ENCODE peak calls at places on chromosomes 3 and 15, in four cellular contexts. G, Z, X and M are unnamed samples.

GRCh38 chr15:68620721-68621528 is 42.1 kb downstream of the CORO2B start:
- DNase-seq in G (peak), Z (no peak), X (no peak), M (no peak)

GRCh38 chr15:67232591-67232990 is 21.9 kb downstream of the AAGAB start:
- DNase-seq in G (no peak), Z (no peak), X (peak), M (no peak)

GRCh38 chr3:52281980-52282801 is 3.7 kb upstream of the WDR82 start:
- DNase-seq in G (no peak), Z (peak), X (no peak), M (no peak)

GRCh38 chr15:96893159-96893906 is 562.8 kb downstream of the NR2F2 start:
- DNase-seq in G (no peak), Z (peak), X (peak), M (peak)

GRCh38 chr3:12919205-12919604 is 77.8 kb upstream of the RPL32 start:
- DNase-seq in G (no peak), Z (no peak), X (no peak), M (no peak)

GRCh38 chr3:14457999-14458398 is 55.6 kb downstream of the SLC6A6 start:
- DNase-seq in G (no peak), Z (peak), X (no peak), M (no peak)

GRCh38 chr3:102664126-102664525 is 229.3 kb downstream of the ZPLD1 start:
- DNase-seq in G (no peak), Z (no peak), X (no peak), M (no peak)

GRCh38 chr15:80550910-80551265 is 144.2 kb upstream of the ABHD17C start:
- DNase-seq in G (peak), Z (no peak), X (no peak), M (no peak)

GRCh38 chr3:4220050-4220449 is 83.1 kb upstream of the SETMAR start:
- DNase-seq in G (no peak), Z (no peak), X (no peak), M (no peak)

GRCh38 chr3:73674280-73674679 is 49.5 kb upstream of the PDZRN3 start:
- DNase-seq in G (peak), Z (peak), X (no peak), M (peak)

GRCh38 chr3:172099495-172099808 is 60.1 kb downstream of the FNDC3B start:
- DNase-seq in G (no peak), Z (no peak), X (no peak), M (no peak)

GRCh38 chr15:89143503-89144162 is 55.4 kb downstream of the ABHD2 start:
- DNase-seq in G (peak), Z (no peak), X (no peak), M (no peak)

GRCh38 chr3:104909721-104910120 is 457.0 kb upstream of the ALCAM start:
- DNase-seq in G (peak), Z (no peak), X (no peak), M (no peak)

GRCh38 chr3:152461460-152461859 is 192.7 kb downstream of the MBNL1 start:
- DNase-seq in G (no peak), Z (no peak), X (peak), M (no peak)

GRCh38 chr3:170222647-170223541 is 670 bp downstream of the PRKCI start:
- DNase-seq in G (peak), Z (peak), X (peak), M (peak)

GRCh38 chr3:181726351-181727121 is 14.8 kb downstream of the SOX2 start:
- DNase-seq in G (no peak), Z (peak), X (no peak), M (peak)

GRCh38 chr3:127368186-127369032 is 80.6 kb upstream of the PRR20G start:
- DNase-seq in G (no peak), Z (peak), X (no peak), M (no peak)

GRCh38 chr3:177816667-177817208 is 619.5 kb upstream of the TBL1XR1 start:
- DNase-seq in G (peak), Z (peak), X (no peak), M (no peak)

GRCh38 chr3:46693038-46693896 is at the start of gene ALS2CL:
- DNase-seq in G (no peak), Z (peak), X (peak), M (no peak)

GRCh38 chr3:52714335-52715302 is 8.7 kb downstream of the SPCS1 start:
- DNase-seq in G (no peak), Z (peak), X (no peak), M (peak)

GRCh38 chr3:48715179-48715800 is 1.7 kb downstream of the IP6K2 start:
- DNase-seq in G (peak), Z (peak), X (peak), M (peak)

GRCh38 chr3:141056716-141057115 is 5.6 kb downstream of the SPSB4 start:
- DNase-seq in G (no peak), Z (no peak), X (no peak), M (no peak)

GRCh38 chr15:101022876-101023275 is 103.7 kb downstream of the LRRK1 start:
- DNase-seq in G (no peak), Z (no peak), X (no peak), M (no peak)

GRCh38 chr3:13025778-13026518 is 47.3 kb downstream of the IQSEC1 start:
- DNase-seq in G (no peak), Z (no peak), X (no peak), M (no peak)

GRCh38 chr15:28936481-28936881 is 50.7 kb downstream of the APBA2 start:
- DNase-seq in G (no peak), Z (no peak), X (no peak), M (no peak)

GRCh38 chr3:13041113-13041776 is 32.0 kb downstream of the IQSEC1 start:
- DNase-seq in G (no peak), Z (no peak), X (no peak), M (no peak)

DNA sequence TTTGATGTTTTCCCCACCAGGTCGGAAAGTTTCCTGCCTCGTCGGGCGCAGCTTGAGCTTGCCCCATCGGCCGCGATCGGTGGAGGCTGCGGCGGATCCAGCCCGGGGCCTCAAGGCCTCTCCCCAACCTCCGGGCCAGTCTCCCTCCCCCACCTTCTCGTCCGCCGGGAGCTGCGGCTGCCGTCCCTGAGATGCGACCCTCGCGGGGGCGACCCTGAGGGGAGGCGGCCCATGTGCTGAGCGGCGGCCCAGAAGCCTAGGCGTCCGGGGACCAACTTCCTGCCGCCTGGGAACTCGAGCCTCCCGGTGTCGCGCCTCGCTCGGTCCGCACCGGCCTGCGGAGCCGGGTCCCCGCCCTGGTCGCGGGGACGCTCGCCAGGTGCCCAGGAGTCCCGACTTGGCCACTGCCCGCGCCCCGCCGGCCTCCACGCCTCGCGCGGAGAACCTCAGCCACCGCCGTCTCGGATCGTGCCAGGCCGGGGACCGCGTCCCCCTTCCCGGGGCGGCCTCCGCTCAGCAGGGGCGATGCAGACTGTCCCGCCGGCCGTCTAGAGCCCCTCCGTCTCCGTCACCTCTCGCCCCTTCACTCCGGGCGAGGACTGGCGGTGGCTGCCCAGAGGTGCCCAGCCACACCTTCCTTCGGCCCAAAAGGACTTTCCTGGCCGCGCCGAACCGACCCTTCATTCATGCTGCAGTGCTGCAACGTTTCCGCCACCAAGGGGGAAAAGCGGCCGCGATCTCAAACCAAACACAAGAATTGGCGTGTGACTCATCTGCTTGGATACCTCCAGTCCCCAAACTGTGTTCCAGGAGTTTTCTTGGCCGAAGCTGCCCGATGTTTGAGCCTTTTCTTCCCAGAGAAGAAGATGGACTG is 656 bp downstream of the SLMAP start:
- DNase-seq in G (peak), Z (peak), X (peak), M (peak)
- H3K23ac ChIP-seq in G (peak), Z (peak), X (no peak), M (peak)

GRCh38 chr3:16086690-16087089 is 87.8 kb upstream of the GALNT15 start:
- DNase-seq in G (no peak), Z (peak), X (no peak), M (no peak)

GRCh38 chr3:16081661-16082060 is 92.8 kb upstream of the GALNT15 start:
- DNase-seq in G (no peak), Z (no peak), X (no peak), M (no peak)

GRCh38 chr3:16085410-16085809 is 89.1 kb upstream of the GALNT15 start:
- DNase-seq in G (no peak), Z (no peak), X (no peak), M (no peak)

GRCh38 chr3:16085884-16086608 is 88.4 kb upstream of the GALNT15 start:
- DNase-seq in G (no peak), Z (no peak), X (no peak), M (no peak)

DNA sequence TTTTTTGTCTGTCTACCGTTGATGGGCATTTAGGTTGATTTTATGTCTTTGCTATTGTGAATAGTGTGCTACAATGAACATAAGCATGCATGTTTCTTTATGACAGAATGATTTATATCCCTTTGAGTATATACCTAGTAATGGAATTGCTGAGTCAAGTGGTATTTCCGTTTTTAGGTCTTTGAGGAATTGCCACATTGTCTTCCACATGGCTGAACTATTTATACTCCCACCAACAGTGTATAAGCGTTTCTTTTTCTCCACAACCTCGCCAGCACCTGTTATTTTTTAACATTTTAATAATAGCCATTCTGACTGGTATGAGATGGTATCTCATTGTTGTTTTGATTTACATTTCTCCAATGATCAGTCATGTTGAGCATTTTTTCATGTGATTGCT is 89.6 kb upstream of the GALNT15 start:
- DNase-seq in G (peak), Z (no peak), X (no peak), M (no peak)
- H3K4me3 ChIP-seq in G (no peak), Z (no peak), X (no peak), M (no peak)

DNA sequence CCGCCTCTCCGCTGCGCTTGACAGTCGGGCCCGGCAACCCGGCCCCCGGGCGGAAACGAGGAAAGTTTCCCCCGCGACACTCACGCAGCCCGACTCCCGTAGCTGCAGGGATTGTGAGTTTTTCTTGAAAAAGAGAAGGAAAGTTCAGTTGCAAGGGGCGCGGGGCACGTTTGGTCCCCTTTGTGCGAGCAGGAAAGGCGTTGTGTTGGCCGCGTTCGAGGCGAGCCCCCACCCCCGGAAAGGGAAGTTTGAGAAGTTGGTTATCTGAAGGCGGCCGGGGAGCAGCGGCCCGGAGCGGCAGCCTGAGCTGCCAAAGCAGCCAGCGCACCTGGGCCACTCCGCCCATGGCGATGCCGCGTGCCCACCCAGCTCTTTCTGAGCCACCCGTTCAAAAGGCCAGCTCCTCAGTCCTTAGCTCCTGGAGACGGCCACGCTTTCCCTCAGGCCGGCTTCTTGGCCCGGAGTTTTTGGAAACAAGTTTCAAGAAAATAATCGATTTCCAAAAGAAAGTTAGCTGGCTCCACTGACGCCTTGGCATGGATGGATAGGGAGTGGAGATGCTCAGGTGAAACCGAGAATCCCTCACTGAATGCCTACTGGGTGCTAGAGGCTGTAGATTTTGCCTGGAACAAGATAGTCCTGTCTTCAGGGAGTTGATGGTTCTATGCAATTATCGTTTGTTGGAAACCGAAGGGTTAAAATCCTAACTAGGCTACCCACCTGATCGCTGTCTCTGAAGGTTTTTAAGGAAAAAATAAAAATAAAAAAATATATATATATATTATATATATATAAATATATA is 832 bp downstream of the TGFBR2 start:
- DNase-seq in G (no peak), Z (peak), X (peak), M (peak)
- H3K23ac ChIP-seq in G (peak), Z (no peak), X (no peak), M (peak)

GRCh38 chr3:193488741-193489140 is 66.0 kb downstream of the ATP13A4 start:
- DNase-seq in G (no peak), Z (no peak), X (no peak), M (no peak)

GRCh38 chr3:193489949-193490348 is 64.7 kb downstream of the ATP13A4 start:
- DNase-seq in G (no peak), Z (no peak), X (peak), M (no peak)

GRCh38 chr3:193490989-193491388 is 63.7 kb downstream of the ATP13A4 start:
- DNase-seq in G (no peak), Z (no peak), X (no peak), M (no peak)

DNA sequence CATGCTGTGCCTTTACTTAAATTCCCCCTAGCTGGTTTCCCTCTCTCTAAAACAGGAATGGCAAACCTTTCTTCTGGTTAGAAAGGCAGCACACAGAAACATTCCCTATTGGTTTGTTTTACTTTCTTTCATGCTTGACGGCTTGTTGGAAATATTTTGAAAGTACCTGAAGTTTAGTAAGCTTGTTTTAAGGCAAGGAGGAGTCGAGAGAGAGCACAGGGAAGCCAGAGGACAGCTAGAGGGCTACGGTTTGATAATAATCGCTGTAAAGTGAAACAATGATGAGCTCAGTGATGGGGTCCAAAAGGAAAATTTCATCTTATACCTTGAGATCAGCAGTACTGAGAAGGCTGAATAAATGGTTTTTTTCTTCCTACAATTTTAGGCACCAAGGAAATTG is 64.1 kb downstream of the ATP13A4 start:
- DNase-seq in G (no peak), Z (no peak), X (no peak), M (no peak)
- H3K4me3 ChIP-seq in G (no peak), Z (no peak), X (no peak), M (no peak)